ENCODE peak calls at places on chromosomes 6 and 20, in ten cellular contexts. E is trophoblast cell; X is activated T-helper 9 cell treated with anti-CD3 and anti-CD28 coated beads, Interleukin-2, amount 50 U/mL, for 16 hours; B is NCI-H1092 treated with DMSO at 0.1 percent for 48 hours; F is activated T-cell treated with anti-CD3 and anti-CD28 coated beads, Interleukin-2, amount 50 U/mL, for 48 hours; M is Kasumi-1; L is dermis blood vessel endothelial cell; J is B cell; W is H54; C is right cardiac atrium. N is an unnamed sample.

GRCh38 chr6:138442663-138443062 is 38.6 kb downstream of the HEBP2 start:
- DNase-seq in C (no peak), W (no peak), F (no peak), J (no peak), X (no peak), L (no peak), M (no peak), B (no peak), E (no peak), N (no peak)

GRCh38 chr6:53828215-53828614 is 33.4 kb downstream of the LRRC1 start:
- DNase-seq in M (no peak), X (no peak), C (peak), L (no peak), B (no peak), E (no peak), W (no peak), J (no peak), F (no peak), N (no peak)

GRCh38 chr6:158825951-158826306 is 6.8 kb upstream of the EZR start:
- DNase-seq in B (no peak), X (no peak), W (no peak), C (peak), M (no peak), J (no peak), E (no peak), L (no peak), F (no peak), N (no peak)

GRCh38 chr6:39777661-39778060 is 14.5 kb upstream of the DAAM2 start:
- DNase-seq in B (no peak), M (no peak), C (no peak), F (no peak), J (no peak), L (no peak), X (no peak), W (no peak), E (no peak), N (no peak)

GRCh38 chr20:19552144-19552895 is 205.7 kb upstream of the RIN2 start:
- DNase-seq in C (no peak), W (no peak), M (no peak), X (no peak), B (no peak), F (no peak), L (no peak), J (no peak), E (peak), N (peak)

GRCh38 chr20:31595654-31596411 is 9.3 kb upstream of the ID1 start:
- DNase-seq in W (peak), C (peak), L (peak), M (no peak), F (no peak), E (peak), J (no peak), B (no peak), X (no peak), N (no peak)

GRCh38 chr20:51769941-51770615 is 1.9 kb upstream of the ATP9A start:
- DNase-seq in W (peak), X (no peak), C (no peak), M (no peak), B (no peak), J (no peak), E (no peak), F (no peak), L (peak), N (no peak)

GRCh38 chr6:30759575-30760239 is 15.4 kb upstream of the IER3 start:
- DNase-seq in X (no peak), L (peak), W (no peak), E (peak), B (no peak), J (no peak), C (no peak), F (no peak), M (no peak), N (no peak)

GRCh38 chr20:48096212-48096875 is 311.1 kb upstream of the SULF2 start:
- DNase-seq in J (no peak), C (no peak), X (no peak), W (no peak), L (no peak), E (peak), B (no peak), F (no peak), M (no peak), N (no peak)

GRCh38 chr6:149831380-149831820 is 32.8 kb downstream of the LRP11 start:
- DNase-seq in M (no peak), X (no peak), L (no peak), J (no peak), E (no peak), C (no peak), B (no peak), F (no peak), W (no peak), N (no peak)

GRCh38 chr6:3678946-3679345 is 72.6 kb downstream of the PXDC1 start:
- DNase-seq in C (no peak), B (no peak), J (no peak), F (no peak), W (no peak), X (no peak), L (no peak), E (no peak), M (no peak), N (no peak)

GRCh38 chr20:50318709-50319108 is 128.1 kb downstream of the CEBPB start:
- DNase-seq in X (no peak), W (no peak), C (no peak), E (no peak), M (no peak), L (no peak), B (no peak), J (no peak), F (no peak), N (no peak)

GRCh38 chr20:37528442-37529213 is 952 bp upstream of the BLCAP start:
- DNase-seq in L (no peak), M (no peak), F (no peak), J (no peak), W (no peak), C (no peak), X (no peak), E (no peak), B (no peak), N (no peak)

GRCh38 chr6:3943373-3943772 is 94.2 kb downstream of the FAM50B start:
- DNase-seq in J (no peak), E (no peak), L (peak), M (no peak), X (no peak), C (peak), F (no peak), B (no peak), W (no peak), N (no peak)

GRCh38 chr6:105981002-105981887 is 104.9 kb upstream of the PRDM1 start:
- DNase-seq in J (no peak), E (no peak), M (no peak), W (no peak), F (peak), B (no peak), X (peak), L (peak), C (no peak), N (no peak)

GRCh38 chr6:30684386-30685156 is 1.9 kb downstream of the PPP1R18 start:
- DNase-seq in X (peak), J (peak), E (no peak), W (no peak), C (peak), F (peak), B (no peak), L (peak), M (peak), N (no peak)

GRCh38 chr6:52417675-52418111 is 2.4 kb upstream of the EFHC1 start:
- DNase-seq in B (no peak), W (no peak), E (no peak), L (peak), M (no peak), X (no peak), F (no peak), J (no peak), C (peak), N (no peak)

GRCh38 chr6:43276180-43277082 is 21.6 kb upstream of the SLC22A7 start:
- DNase-seq in M (no peak), C (no peak), B (no peak), F (peak), J (peak), L (no peak), X (no peak), W (no peak), E (no peak), N (no peak)

GRCh38 chr6:131592935-131593334 is 19.9 kb downstream of the ARG1 start:
- DNase-seq in J (no peak), W (no peak), F (no peak), X (no peak), C (no peak), M (no peak), L (no peak), B (no peak), E (no peak), N (no peak)

GRCh38 chr6:57094689-57095088 is 4.7 kb downstream of the ZNF451 start:
- DNase-seq in J (no peak), C (no peak), X (no peak), W (no peak), F (no peak), E (no peak), M (no peak), B (no peak), L (no peak), N (no peak)

GRCh38 chr6:77448546-77448945 is 14.7 kb downstream of the HTR1B start:
- DNase-seq in B (no peak), W (no peak), M (no peak), X (no peak), L (no peak), J (no peak), C (no peak), F (no peak), E (no peak), N (no peak)

GRCh38 chr20:45998761-45999160 is 9.9 kb upstream of the MMP9 start:
- DNase-seq in M (peak), F (peak), J (no peak), B (no peak), E (no peak), C (no peak), W (no peak), X (no peak), L (no peak), N (no peak)

N was measured in progenitor cell of endocrine pancreas.